ENCODE peak calls at places on chromosomes 12 and 14, in four cellular contexts. One of them, this sample, is unnamed.

GRCh38 chr12:75979181-75979580 is 52.4 kb downstream of the PHLDA1 start:
- DNase-seq in fibroblast of lung: peak; percentile 70
- DNase-seq in GM23338: no peak
- DNase-seq in HL-60: no peak
- DNase-seq in this sample: no peak

GRCh38 chr14:105146181-105146975 is 22.2 kb downstream of the JAG2 start:
- DNase-seq in GM23338: no peak
- DNase-seq in HL-60: no peak
- DNase-seq in fibroblast of lung: no peak
- DNase-seq in this sample: no peak

GRCh38 chr12:116277393-116278258 is at the start of gene MED13L:
- DNase-seq in fibroblast of lung: peak; percentile 81
- DNase-seq in HL-60: peak; percentile 82
- DNase-seq in GM23338: peak; percentile 89
- DNase-seq in this sample: peak; percentile 68

GRCh38 chr14:59221558-59221957 is 33.1 kb downstream of the DAAM1 start:
- DNase-seq in GM23338: no peak
- DNase-seq in HL-60: no peak
- DNase-seq in fibroblast of lung: peak; percentile 47
- DNase-seq in this sample: no peak

GRCh38 chr12:64237382-64237781 is 15.3 kb upstream of the KICS2 start:
- DNase-seq in fibroblast of lung: no peak
- DNase-seq in GM23338: no peak
- DNase-seq in HL-60: no peak
- DNase-seq in this sample: no peak

GRCh38 chr12:6832125-6832524 is 3.9 kb downstream of the P3H3 start:
- DNase-seq in fibroblast of lung: no peak
- DNase-seq in GM23338: no peak
- DNase-seq in HL-60: no peak
- DNase-seq in this sample: no peak

GRCh38 chr14:23469906-23470403 is 452 bp downstream of the NGDN start:
- DNase-seq in fibroblast of lung: peak; percentile 14
- DNase-seq in GM23338: no peak
- DNase-seq in HL-60: no peak
- DNase-seq in this sample: no peak

GRCh38 chr14:69928111-69928523 is 48.9 kb downstream of the SMOC1 start:
- DNase-seq in HL-60: no peak
- DNase-seq in fibroblast of lung: peak; percentile 61
- DNase-seq in GM23338: no peak
- DNase-seq in this sample: no peak

GRCh38 chr14:52391866-52392600 is 77.9 kb downstream of the PTGER2 start:
- DNase-seq in fibroblast of lung: peak; percentile 87
- DNase-seq in GM23338: no peak
- DNase-seq in HL-60: no peak
- DNase-seq in this sample: peak; percentile 58

GRCh38 chr12:81520064-81520945 is 238.8 kb downstream of the PPFIA2 start:
- DNase-seq in GM23338: no peak
- DNase-seq in HL-60: no peak
- DNase-seq in fibroblast of lung: peak; percentile 23
- DNase-seq in this sample: no peak

GRCh38 chr12:39966251-39966650 is 139.6 kb downstream of the SLC2A13 start:
- DNase-seq in GM23338: no peak
- DNase-seq in fibroblast of lung: no peak
- DNase-seq in HL-60: no peak
- DNase-seq in this sample: no peak

GRCh38 chr12:53096089-53096741 is 1.3 kb upstream of the IGFBP6 start:
- DNase-seq in GM23338: peak; percentile 58
- DNase-seq in fibroblast of lung: peak; percentile 83
- DNase-seq in HL-60: no peak
- DNase-seq in this sample: peak; percentile 85

GRCh38 chr14:34235635-34236300 is 226.3 kb downstream of the SPTSSA start:
- DNase-seq in HL-60: no peak
- DNase-seq in GM23338: no peak
- DNase-seq in fibroblast of lung: no peak
- DNase-seq in this sample: no peak

GRCh38 chr14:21068521-21069387 is 1.4 kb upstream of the ARHGEF40 start:
- DNase-seq in GM23338: peak; percentile 88
- DNase-seq in HL-60: peak; percentile 72
- DNase-seq in fibroblast of lung: peak; percentile 50
- DNase-seq in this sample: no peak

GRCh38 chr12:109461846-109462766 is 15.0 kb downstream of the KCTD10 start:
- DNase-seq in HL-60: no peak
- DNase-seq in GM23338: no peak
- DNase-seq in fibroblast of lung: peak; percentile 96
- DNase-seq in this sample: peak; percentile 99

GRCh38 chr12:20629414-20630156 is 65.5 kb upstream of the SLCO1C1 start:
- DNase-seq in GM23338: peak; percentile 21
- DNase-seq in fibroblast of lung: peak; percentile 79
- DNase-seq in HL-60: no peak
- DNase-seq in this sample: no peak

GRCh38 chr12:1318327-1319031 is 275.9 kb downstream of the FBXL14 start:
- DNase-seq in HL-60: no peak
- DNase-seq in fibroblast of lung: peak; percentile 72
- DNase-seq in GM23338: peak; percentile 48
- DNase-seq in this sample: peak; percentile 35

GRCh38 chr12:100868487-100868886 is 73.9 kb downstream of the ANO4 start:
- DNase-seq in GM23338: no peak
- DNase-seq in HL-60: no peak
- DNase-seq in fibroblast of lung: peak; percentile 80
- DNase-seq in this sample: no peak

GRCh38 chr12:124819525-124819924 is 44.1 kb downstream of the SCARB1 start:
- DNase-seq in HL-60: no peak
- DNase-seq in fibroblast of lung: no peak
- DNase-seq in GM23338: no peak
- DNase-seq in this sample: no peak

GRCh38 chr14:81221579-81222102 is 882 bp upstream of the GTF2A1 start:
- DNase-seq in fibroblast of lung: no peak
- DNase-seq in HL-60: no peak
- DNase-seq in GM23338: peak; percentile 35
- DNase-seq in this sample: no peak

GRCh38 chr12:103583008-103583407 is 4.1 kb upstream of the STAB2 start:
- DNase-seq in fibroblast of lung: no peak
- DNase-seq in HL-60: no peak
- DNase-seq in GM23338: no peak
- DNase-seq in this sample: no peak

GRCh38 chr12:17954788-17955187 is 135.2 kb downstream of the RERGL start:
- DNase-seq in fibroblast of lung: no peak
- DNase-seq in GM23338: peak; percentile 8
- DNase-seq in HL-60: no peak
- DNase-seq in this sample: no peak
- TF ChIP-seq CTCF in fibroblast of lung: no peak
- TF ChIP-seq CTCF in GM23338: no peak
- TF ChIP-seq CTCF in HL-60: no peak
- TF ChIP-seq CTCF in this sample: no peak

GRCh38 chr12:98741615-98742265 is 96.7 kb downstream of the APAF1 start:
- DNase-seq in GM23338: peak; percentile 51
- DNase-seq in HL-60: no peak
- DNase-seq in fibroblast of lung: no peak
- DNase-seq in this sample: no peak

GRCh38 chr12:98741229-98741614 is 96.1 kb downstream of the APAF1 start:
- DNase-seq in GM23338: no peak
- DNase-seq in HL-60: no peak
- DNase-seq in fibroblast of lung: peak; percentile 56
- DNase-seq in this sample: no peak

GRCh38 chr12:98744692-98745091 is 99.6 kb downstream of the APAF1 start:
- DNase-seq in fibroblast of lung: no peak
- DNase-seq in GM23338: no peak
- DNase-seq in HL-60: no peak
- DNase-seq in this sample: no peak

GRCh38 chr12:98745578-98746391 is 100.7 kb downstream of the APAF1 start:
- DNase-seq in fibroblast of lung: no peak
- DNase-seq in GM23338: peak; percentile 57
- DNase-seq in HL-60: no peak
- DNase-seq in this sample: no peak

GRCh38 chr12:98743362-98743953 is 98.4 kb downstream of the APAF1 start:
- DNase-seq in GM23338: peak; percentile 73
- DNase-seq in fibroblast of lung: no peak
- DNase-seq in HL-60: peak; percentile 36
- DNase-seq in this sample: no peak
- TF ChIP-seq CTCF in GM23338: peak; percentile 84
- TF ChIP-seq CTCF in fibroblast of lung: peak; percentile 45
- TF ChIP-seq CTCF in HL-60: peak; percentile 67
- TF ChIP-seq CTCF in this sample: peak; percentile 34

GRCh38 chr14:97164014-97164413 is 366.8 kb downstream of the VRK1 start:
- DNase-seq in HL-60: no peak
- DNase-seq in fibroblast of lung: no peak
- DNase-seq in GM23338: no peak
- DNase-seq in this sample: no peak
- TF ChIP-seq CTCF in HL-60: no peak
- TF ChIP-seq CTCF in fibroblast of lung: no peak
- TF ChIP-seq CTCF in GM23338: no peak
- TF ChIP-seq CTCF in this sample: no peak

DNA sequence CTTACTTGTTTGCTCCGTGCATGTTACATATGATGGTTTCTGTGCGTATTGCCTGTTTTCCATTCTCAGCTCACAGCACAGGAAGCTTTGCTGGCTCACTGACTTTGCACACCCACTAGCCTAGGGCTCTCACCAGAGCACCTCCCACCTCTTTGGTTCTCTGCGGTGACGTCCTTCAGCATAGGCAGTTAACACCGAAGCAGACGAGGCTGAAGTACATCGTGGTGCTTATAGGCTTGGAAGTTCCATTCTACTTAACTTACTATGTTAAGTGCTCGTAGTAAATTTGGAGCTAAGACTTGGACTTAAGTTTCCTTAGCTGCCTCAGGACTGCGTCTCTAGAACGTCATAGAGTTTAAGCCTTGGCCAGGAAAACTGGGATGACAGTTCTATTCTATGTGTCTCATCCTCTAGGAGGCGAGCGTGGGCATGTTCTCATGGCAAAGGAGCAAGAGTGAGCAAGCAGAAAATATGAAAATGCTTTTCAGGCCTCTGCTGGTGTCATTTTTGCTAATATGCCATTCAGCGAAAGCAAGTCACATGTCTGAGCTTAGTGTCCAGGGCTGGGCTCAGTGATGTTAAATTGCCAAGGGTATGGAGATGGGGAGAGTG is 57.4 kb downstream of the NRXN3 start:
- DNase-seq in HL-60: no peak
- DNase-seq in GM23338: peak; percentile 55
- DNase-seq in fibroblast of lung: no peak
- DNase-seq in this sample: no peak
- TF ChIP-seq CTCF in HL-60: no peak
- TF ChIP-seq CTCF in GM23338: peak; percentile 49
- TF ChIP-seq CTCF in fibroblast of lung: no peak
- TF ChIP-seq CTCF in this sample: no peak